ENCODE peak calls at places on chromosomes 1 and 21, in five cellular contexts. J is fibroblast of lung, K is keratinocyte, U is GM23338, Z is astrocyte. T is an unnamed sample.

GRCh38 chr1:47558601-47559593 is 121.1 kb downstream of the FOXD2 start:
- DNase-seq in J (no peak), K (peak), U (no peak), Z (no peak), T (peak)

GRCh38 chr1:152566681-152567080 is at the start of gene LCE3E:
- DNase-seq in J (no peak), K (peak), U (no peak), Z (no peak), T (peak)

GRCh38 chr21:14585122-14585521 is 39.0 kb upstream of the SAMSN1 start:
- DNase-seq in J (no peak), K (no peak), U (no peak), Z (no peak), T (no peak)

GRCh38 chr1:211352985-211353515 is 26.4 kb downstream of the TRAF5 start:
- DNase-seq in J (no peak), K (no peak), U (peak), Z (no peak), T (peak)

GRCh38 chr1:64155285-64155684 is 48.1 kb upstream of the UBE2U start:
- DNase-seq in J (no peak), K (no peak), U (peak), Z (no peak), T (no peak)

GRCh38 chr1:228032041-228032440 is 25.2 kb downstream of the WNT3A start:
- DNase-seq in J (no peak), K (no peak), U (no peak), Z (no peak), T (no peak)

GRCh38 chr1:105632342-105633196 is 1423.9 kb upstream of the PRMT6 start:
- DNase-seq in J (no peak), K (no peak), U (no peak), Z (no peak), T (no peak)

GRCh38 chr1:8460132-8460544 is 142.2 kb downstream of the SLC45A1 start:
- DNase-seq in J (no peak), K (no peak), U (peak), Z (no peak), T (no peak)

GRCh38 chr1:8015809-8016165 is 10.3 kb downstream of the ERRFI1 start:
- DNase-seq in J (peak), K (no peak), U (no peak), Z (no peak), T (peak)

GRCh38 chr1:17009706-17010105 is 2.0 kb downstream of the ATP13A2 start:
- DNase-seq in J (no peak), K (no peak), U (no peak), Z (no peak), T (peak)

GRCh38 chr1:203084588-203085527 is 954 bp downstream of the MYOG start:
- DNase-seq in J (no peak), K (no peak), U (peak), Z (no peak), T (peak)

GRCh38 chr21:28240586-28240985 is 752.1 kb downstream of the LTN1 start:
- DNase-seq in J (peak), K (no peak), U (no peak), Z (no peak), T (no peak)

GRCh38 chr1:83810160-83810559 is 188.8 kb downstream of the TTLL7 start:
- DNase-seq in J (no peak), K (no peak), U (no peak), Z (no peak), T (no peak)

GRCh38 chr1:21706151-21706835 is 37.1 kb upstream of the RAP1GAP start:
- DNase-seq in J (peak), K (no peak), U (peak), Z (no peak), T (no peak)

GRCh38 chr1:31617917-31618746 is 643 bp downstream of the HCRTR1 start:
- DNase-seq in J (peak), K (no peak), U (peak), Z (no peak), T (peak)

GRCh38 chr1:167974698-167975097 is 37.8 kb upstream of the MPC2 start:
- DNase-seq in J (no peak), K (no peak), U (no peak), Z (no peak), T (no peak)

GRCh38 chr1:27574871-27575831 is 28.8 kb downstream of the AHDC1 start:
- DNase-seq in J (peak), K (no peak), U (peak), Z (peak), T (peak)

GRCh38 chr1:204081156-204081790 is 8.4 kb downstream of the SOX13 start:
- DNase-seq in J (no peak), K (no peak), U (no peak), Z (no peak), T (no peak)

GRCh38 chr1:7576946-7577657 is 194.0 kb upstream of the VAMP3 start:
- DNase-seq in J (peak), K (no peak), U (peak), Z (no peak), T (peak)

GRCh38 chr1:99665212-99665611 is 19.3 kb downstream of the PALMD start:
- DNase-seq in J (no peak), K (no peak), U (no peak), Z (no peak), T (no peak)

GRCh38 chr1:17400725-17401341 is 28.8 kb downstream of the PADI6 start:
- DNase-seq in J (no peak), K (no peak), U (no peak), Z (no peak), T (no peak)

GRCh38 chr21:16437586-16437985 is 707.8 kb downstream of the USP25 start:
- DNase-seq in J (no peak), K (no peak), U (no peak), Z (no peak), T (no peak)

GRCh38 chr1:111813440-111814304 is 58.0 kb downstream of the DDX20 start:
- DNase-seq in J (no peak), K (no peak), U (peak), Z (no peak), T (peak)

GRCh38 chr1:25622526-25622925 is 5.9 kb downstream of the MAN1C1 start:
- DNase-seq in J (no peak), K (no peak), U (no peak), Z (no peak), T (no peak)

GRCh38 chr21:15054089-15054488 is 10.7 kb downstream of the NRIP1 start:
- DNase-seq in J (no peak), K (no peak), U (no peak), Z (no peak), T (no peak)

GRCh38 chr1:83860506-83861221 is 138.3 kb downstream of the TTLL7 start:
- DNase-seq in J (peak), K (no peak), U (peak), Z (peak), T (peak)

GRCh38 chr1:243447342-243447741 is 191.5 kb downstream of the SDCCAG8 start:
- DNase-seq in J (peak), K (peak), U (no peak), Z (peak), T (peak)

GRCh38 chr21:34344584-34344983 is 19.2 kb upstream of the KCNE2 start:
- DNase-seq in J (no peak), K (no peak), U (no peak), Z (no peak), T (no peak)

GRCh38 chr1:228366851-228367741 is 39.5 kb downstream of the TRIM11 start:
- DNase-seq in J (no peak), K (no peak), U (no peak), Z (no peak), T (no peak)

GRCh38 chr1:89578151-89578550 is 53.5 kb downstream of the LRRC8B start:
- DNase-seq in J (no peak), K (no peak), U (no peak), Z (no peak), T (no peak)

GRCh38 chr1:115977481-115978258 is 1.4 kb downstream of the SLC22A15 start:
- DNase-seq in J (peak), K (peak), U (peak), Z (peak), T (peak)

GRCh38 chr1:184283999-184284398 is 102.8 kb upstream of the C1orf21 start:
- DNase-seq in J (peak), K (no peak), U (no peak), Z (peak), T (no peak)

GRCh38 chr1:99970713-99971255 is 988 bp downstream of the SLC35A3 start:
- DNase-seq in J (no peak), K (no peak), U (no peak), Z (no peak), T (no peak)

GRCh38 chr1:116877369-116877768 is 32.3 kb upstream of the PTGFRN start:
- DNase-seq in J (no peak), K (no peak), U (no peak), Z (no peak), T (no peak)

GRCh38 chr1:14910947-14911721 is 242.4 kb upstream of the TMEM51 start:
- DNase-seq in J (no peak), K (peak), U (no peak), Z (no peak), T (no peak)
- TF ChIP-seq EZH2 in J (no peak), K (no peak), U (no peak), Z (no peak), T (no peak)

GRCh38 chr1:95071539-95071938 is 1.2 kb downstream of the ALG14 start:
- DNase-seq in J (no peak), K (no peak), U (no peak), Z (no peak), T (peak)
- H2AFZ ChIP-seq in J (no peak), K (no peak), U (peak), Z (peak), T (peak)

DNA sequence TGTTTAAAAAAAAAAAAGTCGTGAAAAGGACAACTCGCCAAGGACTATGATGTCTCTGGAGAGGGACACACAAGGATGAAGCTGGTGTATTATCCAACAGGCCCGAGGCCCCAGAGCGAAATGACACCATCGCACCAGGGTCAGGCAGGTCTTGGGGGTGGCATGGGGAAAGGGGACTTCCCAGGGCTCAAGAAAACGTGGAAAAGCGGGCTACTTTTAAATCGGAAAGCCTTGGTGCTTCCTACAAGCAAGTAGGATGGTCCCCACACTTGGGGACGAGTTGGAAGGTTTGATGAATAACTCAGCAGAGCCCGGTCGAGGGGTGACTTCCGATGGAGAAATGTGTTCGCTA is 505 bp upstream of the GNPAT start:
- DNase-seq in J (peak), K (no peak), U (no peak), Z (no peak), T (peak)
- TF ChIP-seq EZH2 in J (no peak), K (no peak), U (no peak), Z (no peak), T (no peak)

DNA sequence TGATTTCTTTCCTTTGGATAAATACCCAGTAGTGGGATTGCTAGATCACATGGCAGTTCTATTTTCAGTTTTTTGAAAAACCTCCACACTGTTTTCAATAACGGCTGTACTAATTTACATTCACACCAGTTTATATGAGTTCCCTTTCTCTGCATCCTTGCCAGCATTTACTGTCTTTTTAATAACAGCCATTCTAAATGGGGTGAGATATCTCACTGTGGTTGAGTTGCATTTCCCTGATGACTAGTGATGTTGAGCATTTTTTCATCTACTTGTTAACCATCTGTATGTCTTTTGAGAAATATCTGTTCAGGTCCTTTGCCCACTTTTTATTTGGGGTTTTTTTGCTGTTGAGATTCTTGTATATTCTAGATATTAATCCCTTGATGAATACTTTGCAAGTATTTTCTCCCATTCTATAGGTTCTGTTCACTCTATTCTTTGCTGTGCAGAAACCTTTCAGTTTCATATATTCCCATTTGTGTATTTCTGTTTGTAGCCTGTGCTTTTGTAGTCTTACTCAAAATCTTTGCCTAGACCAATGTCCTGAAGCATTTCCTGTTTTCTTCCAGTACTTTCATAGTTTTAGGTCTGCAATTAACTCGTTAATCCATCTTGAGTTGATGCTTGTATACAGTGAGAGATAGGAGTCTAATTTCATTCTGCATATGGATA is 7.3 kb downstream of the HENMT1 start:
- DNase-seq in J (peak), K (no peak), U (no peak), Z (no peak), T (no peak)
- H2AFZ ChIP-seq in J (no peak), K (no peak), U (no peak), Z (no peak), T (no peak)

GRCh38 chr1:206508956-206509355 is 1.6 kb downstream of the RASSF5 start:
- DNase-seq in J (peak), K (no peak), U (no peak), Z (no peak), T (no peak)

GRCh38 chr1:206506405-206506802 is 927 bp upstream of the RASSF5 start:
- DNase-seq in J (no peak), K (no peak), U (no peak), Z (no peak), T (no peak)

GRCh38 chr1:206508130-206508884 is 976 bp downstream of the RASSF5 start:
- DNase-seq in J (no peak), K (no peak), U (no peak), Z (no peak), T (no peak)

GRCh38 chr1:206506803-206507394 is 432 bp upstream of the RASSF5 start:
- DNase-seq in J (no peak), K (no peak), U (peak), Z (no peak), T (no peak)

GRCh38 chr1:206507395-206508129 is at the start of gene RASSF5:
- DNase-seq in J (peak), K (no peak), U (peak), Z (peak), T (peak)
- TF ChIP-seq EZH2 in J (no peak), K (no peak), U (no peak), Z (no peak), T (no peak)

DNA sequence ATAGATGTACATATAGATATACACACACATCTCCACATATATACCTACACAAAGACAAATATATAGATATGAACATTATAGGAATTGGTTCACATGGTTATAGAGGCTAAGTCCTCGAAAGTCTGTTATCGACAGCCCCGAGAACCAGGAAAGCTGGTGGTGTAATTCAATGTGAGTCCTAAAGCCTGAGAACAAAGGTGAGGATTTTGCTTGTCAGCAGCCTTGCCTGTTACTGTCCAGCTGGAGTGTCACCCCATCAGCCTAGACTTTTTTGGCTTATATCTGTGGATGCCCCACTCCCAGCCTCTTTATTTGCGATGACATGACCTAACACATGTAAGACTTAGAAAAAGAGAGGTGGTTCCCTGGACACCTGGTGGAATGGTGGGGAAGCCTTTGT is 97.0 kb downstream of the GIPC2 start:
- DNase-seq in J (no peak), K (no peak), U (no peak), Z (no peak), T (no peak)
- H2AFZ ChIP-seq in J (peak), K (no peak), U (no peak), Z (no peak), T (no peak)

GRCh38 chr1:50422675-50422945 is 633 bp downstream of the DMRTA2 start:
- DNase-seq in J (no peak), K (no peak), U (no peak), Z (no peak), T (no peak)
- TF ChIP-seq EZH2 in J (peak), K (no peak), U (no peak), Z (no peak), T (no peak)

DNA sequence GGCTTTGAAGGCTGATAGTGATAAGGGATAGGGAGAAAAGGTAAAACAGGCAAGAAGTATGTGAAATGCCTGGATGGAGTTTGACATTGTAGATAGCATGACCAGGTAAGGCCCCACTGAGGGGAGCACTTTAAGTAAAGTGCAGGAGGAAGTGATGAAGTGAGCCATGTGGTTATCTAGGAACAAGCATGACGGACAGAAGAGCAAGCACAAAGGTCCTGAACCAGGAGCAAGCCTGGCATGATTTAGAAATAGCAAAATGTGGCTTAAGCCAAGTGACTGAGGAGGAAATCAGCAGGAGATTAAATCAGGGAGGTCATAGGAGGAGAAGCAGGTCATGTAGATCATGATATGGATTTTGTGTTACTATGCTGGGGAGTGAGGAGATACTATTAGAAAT is 129.2 kb downstream of the GLUL start:
- DNase-seq in J (no peak), K (no peak), U (no peak), Z (no peak), T (no peak)
- H2AFZ ChIP-seq in J (no peak), K (no peak), U (no peak), Z (no peak), T (no peak)

GRCh38 chr1:38094711-38095336 is 48.2 kb upstream of the POU3F1 start:
- DNase-seq in J (no peak), K (no peak), U (no peak), Z (no peak), T (no peak)
- TF ChIP-seq EZH2 in J (no peak), K (no peak), U (no peak), Z (no peak), T (no peak)

GRCh38 chr1:234504969-234505773 is 26.2 kb upstream of the TARBP1 start:
- DNase-seq in J (no peak), K (no peak), U (no peak), Z (no peak), T (no peak)
- H2AFZ ChIP-seq in J (no peak), K (peak), U (peak), Z (peak), T (no peak)